ENCODE peak calls at places on chromosomes 16 and 17, in five cellular contexts. One of them, this sample, is unnamed.

GRCh38 chr16:28863929-28864886 is 565 bp downstream of the SH2B1 start:
- DNase-seq in MM.1S: no peak
- DNase-seq in kidney epithelial cell: no peak
- DNase-seq in heart left ventricle: no peak
- DNase-seq in colonic mucosa: peak; percentile 73
- DNase-seq in this sample: peak; percentile 79

GRCh38 chr17:73135774-73136173 is 29.0 kb upstream of the SSTR2 start:
- DNase-seq in MM.1S: no peak
- DNase-seq in kidney epithelial cell: no peak
- DNase-seq in heart left ventricle: no peak
- DNase-seq in colonic mucosa: no peak
- DNase-seq in this sample: no peak

GRCh38 chr17:81482673-81483072 is 29.9 kb downstream of the ACTG1 start:
- DNase-seq in MM.1S: no peak
- DNase-seq in kidney epithelial cell: no peak
- DNase-seq in heart left ventricle: no peak
- DNase-seq in colonic mucosa: no peak
- DNase-seq in this sample: no peak

GRCh38 chr17:38598536-38598935 is 7.2 kb downstream of the SRCIN1 start:
- DNase-seq in MM.1S: peak; percentile 72
- DNase-seq in kidney epithelial cell: peak; percentile 34
- DNase-seq in heart left ventricle: no peak
- DNase-seq in colonic mucosa: peak; percentile 75
- DNase-seq in this sample: peak; percentile 33

GRCh38 chr17:28684963-28685362 is 23.0 kb downstream of the SUPT6H start:
- DNase-seq in MM.1S: no peak
- DNase-seq in kidney epithelial cell: no peak
- DNase-seq in heart left ventricle: no peak
- DNase-seq in colonic mucosa: peak; percentile 52
- DNase-seq in this sample: peak; percentile 50

GRCh38 chr16:83215417-83216001 is 588.7 kb downstream of the CDH13 start:
- DNase-seq in MM.1S: peak; percentile 11
- DNase-seq in kidney epithelial cell: no peak
- DNase-seq in heart left ventricle: no peak
- DNase-seq in colonic mucosa: peak; percentile 62
- DNase-seq in this sample: peak; percentile 41

GRCh38 chr17:2144701-2145100 is 89.8 kb downstream of the HIC1 start:
- DNase-seq in MM.1S: no peak
- DNase-seq in kidney epithelial cell: no peak
- DNase-seq in heart left ventricle: no peak
- DNase-seq in colonic mucosa: no peak
- DNase-seq in this sample: no peak

GRCh38 chr16:19884611-19885455 is at the start of gene GPRC5B:
- DNase-seq in MM.1S: peak; percentile 33
- DNase-seq in kidney epithelial cell: no peak
- DNase-seq in heart left ventricle: peak; percentile 51
- DNase-seq in colonic mucosa: peak; percentile 48
- DNase-seq in this sample: no peak

GRCh38 chr17:20989991-20990855 is 52.6 kb downstream of the USP22 start:
- DNase-seq in MM.1S: no peak
- DNase-seq in kidney epithelial cell: no peak
- DNase-seq in heart left ventricle: no peak
- DNase-seq in colonic mucosa: no peak
- DNase-seq in this sample: no peak

GRCh38 chr17:56913000-56913866 is 616 bp downstream of the TRIM25 start:
- DNase-seq in MM.1S: no peak
- DNase-seq in kidney epithelial cell: no peak
- DNase-seq in heart left ventricle: peak; percentile 33
- DNase-seq in colonic mucosa: peak; percentile 40
- DNase-seq in this sample: no peak

GRCh38 chr17:27558341-27558740 is 72.6 kb upstream of the LGALS9 start:
- DNase-seq in MM.1S: no peak
- DNase-seq in kidney epithelial cell: no peak
- DNase-seq in heart left ventricle: no peak
- DNase-seq in colonic mucosa: no peak
- DNase-seq in this sample: no peak

GRCh38 chr17:27559996-27560481 is 70.9 kb upstream of the LGALS9 start:
- DNase-seq in MM.1S: no peak
- DNase-seq in kidney epithelial cell: no peak
- DNase-seq in heart left ventricle: peak; percentile 90
- DNase-seq in colonic mucosa: peak; percentile 66
- DNase-seq in this sample: peak; percentile 90

GRCh38 chr17:27558842-27559505 is 72.0 kb upstream of the LGALS9 start:
- DNase-seq in MM.1S: no peak
- DNase-seq in kidney epithelial cell: no peak
- DNase-seq in heart left ventricle: no peak
- DNase-seq in colonic mucosa: peak; percentile 58
- DNase-seq in this sample: no peak

GRCh38 chr17:27560668-27561067 is 70.3 kb upstream of the LGALS9 start:
- DNase-seq in MM.1S: no peak
- DNase-seq in kidney epithelial cell: no peak
- DNase-seq in heart left ventricle: peak; percentile 67
- DNase-seq in colonic mucosa: peak; percentile 75
- DNase-seq in this sample: no peak

GRCh38 chr17:27559506-27559931 is 71.5 kb upstream of the LGALS9 start:
- DNase-seq in MM.1S: no peak
- DNase-seq in kidney epithelial cell: no peak
- DNase-seq in heart left ventricle: peak; percentile 62
- DNase-seq in colonic mucosa: peak; percentile 39
- DNase-seq in this sample: peak; percentile 73
- TF ChIP-seq CTCF in MM.1S: no peak
- TF ChIP-seq CTCF in kidney epithelial cell: no peak
- TF ChIP-seq CTCF in heart left ventricle: peak; percentile 19
- TF ChIP-seq CTCF in colonic mucosa: no peak
- TF ChIP-seq CTCF in this sample: peak; percentile 24

GRCh38 chr17:68446626-68447041 is 10.7 kb downstream of the WIPI1 start:
- DNase-seq in MM.1S: no peak
- DNase-seq in kidney epithelial cell: no peak
- DNase-seq in heart left ventricle: no peak
- DNase-seq in colonic mucosa: no peak
- DNase-seq in this sample: no peak
- H3K4me3 ChIP-seq in MM.1S: no peak overlapping the region
- H3K4me3 ChIP-seq in kidney epithelial cell: no peak overlapping the region
- H3K4me3 ChIP-seq in heart left ventricle: no peak overlapping the region
- H3K4me3 ChIP-seq in colonic mucosa: no peak overlapping the region
- H3K4me3 ChIP-seq in this sample: no peak overlapping the region

GRCh38 chr16:47904691-47905090 is 251.1 kb downstream of the ABCC12 start:
- DNase-seq in MM.1S: no peak
- DNase-seq in kidney epithelial cell: no peak
- DNase-seq in heart left ventricle: no peak
- DNase-seq in colonic mucosa: no peak
- DNase-seq in this sample: no peak
- TF ChIP-seq CTCF in MM.1S: no peak
- TF ChIP-seq CTCF in kidney epithelial cell: no peak
- TF ChIP-seq CTCF in heart left ventricle: no peak
- TF ChIP-seq CTCF in colonic mucosa: no peak
- TF ChIP-seq CTCF in this sample: no peak

GRCh38 chr17:50689251-50689650 is 18.5 kb downstream of the ANKRD40 start:
- DNase-seq in MM.1S: no peak
- DNase-seq in kidney epithelial cell: no peak
- DNase-seq in heart left ventricle: no peak
- DNase-seq in colonic mucosa: no peak
- DNase-seq in this sample: peak; percentile 91

GRCh38 chr17:50688168-50688719 is 19.5 kb downstream of the ANKRD40 start:
- DNase-seq in MM.1S: no peak
- DNase-seq in kidney epithelial cell: no peak
- DNase-seq in heart left ventricle: no peak
- DNase-seq in colonic mucosa: no peak
- DNase-seq in this sample: no peak

GRCh38 chr17:50685691-50686493 is 21.8 kb downstream of the ANKRD40 start:
- DNase-seq in MM.1S: no peak
- DNase-seq in kidney epithelial cell: no peak
- DNase-seq in heart left ventricle: no peak
- DNase-seq in colonic mucosa: no peak
- DNase-seq in this sample: no peak

GRCh38 chr17:50686494-50687199 is 21.1 kb downstream of the ANKRD40 start:
- DNase-seq in MM.1S: no peak
- DNase-seq in kidney epithelial cell: no peak
- DNase-seq in heart left ventricle: peak; percentile 82
- DNase-seq in colonic mucosa: peak; percentile 89
- DNase-seq in this sample: peak; percentile 80

DNA sequence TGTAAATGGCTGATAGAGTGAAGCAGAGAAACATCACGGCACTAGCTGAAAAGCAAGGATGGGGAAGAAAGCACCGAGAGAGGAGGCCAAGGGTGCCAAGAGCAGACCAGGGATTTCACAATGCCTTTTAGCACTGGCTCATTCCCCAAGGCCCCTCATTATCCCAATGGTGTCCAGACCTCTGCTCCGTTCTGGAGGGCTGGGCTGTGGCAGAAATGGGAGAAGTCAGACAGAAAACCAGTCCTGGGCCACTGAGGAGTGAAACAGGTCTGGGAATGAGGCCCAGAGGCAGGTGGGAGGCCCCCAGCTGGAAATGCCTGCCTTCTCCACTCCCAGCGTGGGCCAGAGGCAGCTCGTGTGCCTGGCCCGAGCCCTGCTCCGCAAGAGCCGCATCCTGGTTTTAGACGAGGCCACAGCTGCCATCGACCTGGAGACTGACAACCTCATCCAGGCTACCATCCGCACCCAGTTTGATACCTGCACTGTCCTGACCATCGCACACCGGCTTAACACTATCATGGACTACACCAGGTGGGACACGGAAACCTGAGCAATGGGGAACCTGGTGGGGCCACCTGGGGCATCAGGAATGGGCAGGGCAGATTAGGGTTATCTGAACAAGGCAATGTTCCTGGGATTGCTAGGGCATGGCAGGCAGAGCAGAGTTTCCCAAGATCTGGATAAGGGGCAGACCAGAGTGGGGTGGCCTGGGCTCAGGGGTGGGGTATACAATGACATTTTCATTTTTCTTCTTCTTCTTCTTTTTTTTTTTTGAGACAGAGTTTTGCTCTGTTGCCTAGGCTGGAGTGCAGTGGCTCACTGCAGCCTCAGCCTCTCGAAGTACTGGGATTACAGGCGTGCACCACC is 20.3 kb downstream of the ANKRD40 start:
- DNase-seq in MM.1S: no peak
- DNase-seq in kidney epithelial cell: no peak
- DNase-seq in heart left ventricle: no peak
- DNase-seq in colonic mucosa: no peak
- DNase-seq in this sample: peak; percentile 65
- H3K4me3 ChIP-seq in MM.1S: no peak overlapping the region
- H3K4me3 ChIP-seq in kidney epithelial cell: no peak overlapping the region
- H3K4me3 ChIP-seq in heart left ventricle: no peak overlapping the region
- H3K4me3 ChIP-seq in colonic mucosa: no peak overlapping the region
- H3K4me3 ChIP-seq in this sample: no peak overlapping the region

DNA sequence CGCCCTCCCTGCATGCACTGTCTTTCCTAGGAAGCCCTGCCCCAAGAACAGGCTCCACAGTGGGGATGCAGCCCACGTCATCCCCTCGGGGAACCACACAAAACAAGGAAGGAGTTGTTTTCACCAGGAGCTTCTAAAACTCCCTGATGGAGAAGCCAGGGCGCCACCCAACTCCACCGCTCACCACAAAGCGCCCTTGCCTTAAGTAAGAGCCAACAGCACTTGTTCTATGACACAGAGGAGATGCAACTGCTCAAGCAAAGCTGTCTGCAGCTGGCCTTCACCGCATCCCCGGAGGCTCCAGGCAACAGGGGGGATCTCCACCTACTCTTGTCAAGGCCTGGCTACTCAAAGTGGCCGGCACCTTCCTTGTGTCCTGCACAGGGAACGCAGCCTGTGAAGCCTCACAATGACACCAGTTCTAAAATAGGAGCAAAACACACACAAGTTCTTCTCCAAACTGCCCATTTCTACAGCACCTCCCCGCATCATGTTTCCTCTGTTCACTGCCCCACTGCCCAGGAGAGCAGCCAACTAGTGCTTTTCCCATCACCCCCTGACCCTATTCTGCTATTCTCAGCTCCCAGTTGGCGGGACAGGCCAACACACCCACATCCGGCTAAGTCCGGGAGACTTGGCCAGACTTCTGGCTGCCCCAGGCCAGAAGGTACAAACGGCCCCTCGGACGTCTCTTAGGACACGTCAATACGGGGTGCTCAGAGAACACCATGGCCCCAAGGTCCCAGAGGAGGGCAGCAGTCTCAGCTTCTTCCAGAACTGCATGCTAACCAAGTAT is 24.2 kb downstream of the MPG start:
- DNase-seq in MM.1S: no peak
- DNase-seq in kidney epithelial cell: no peak
- DNase-seq in heart left ventricle: peak; percentile 87
- DNase-seq in colonic mucosa: no peak
- DNase-seq in this sample: peak; percentile 75
- TF ChIP-seq CTCF in MM.1S: no peak
- TF ChIP-seq CTCF in kidney epithelial cell: no peak
- TF ChIP-seq CTCF in heart left ventricle: no peak
- TF ChIP-seq CTCF in colonic mucosa: no peak
- TF ChIP-seq CTCF in this sample: no peak

DNA sequence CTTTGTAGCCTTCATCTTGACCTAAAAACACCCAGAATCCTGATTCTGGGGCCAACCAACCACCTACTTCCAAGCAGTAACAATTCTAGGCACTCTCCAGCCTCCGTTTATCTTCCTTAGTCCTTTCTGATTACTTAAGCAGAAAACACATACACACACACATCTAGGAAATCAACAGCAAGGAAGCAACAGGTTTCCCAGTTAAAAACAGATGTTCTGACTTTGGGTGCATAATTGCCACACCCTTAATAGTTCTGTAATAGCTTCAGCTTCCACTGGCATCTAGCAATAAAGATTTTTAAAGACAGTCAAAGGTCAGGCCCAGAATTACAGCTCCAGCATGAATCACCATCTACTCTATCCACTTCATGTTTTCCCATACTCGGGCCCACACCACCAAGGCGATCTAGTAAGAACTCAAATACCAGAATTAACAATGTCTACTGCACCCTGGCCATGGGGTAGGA is 2.6 kb downstream of the ARHGAP17 start:
- DNase-seq in MM.1S: no peak
- DNase-seq in kidney epithelial cell: no peak
- DNase-seq in heart left ventricle: no peak
- DNase-seq in colonic mucosa: peak; percentile 66
- DNase-seq in this sample: peak; percentile 93
- H3K4me3 ChIP-seq in MM.1S: no peak overlapping the region
- H3K4me3 ChIP-seq in kidney epithelial cell: no peak overlapping the region
- H3K4me3 ChIP-seq in heart left ventricle: peak overlapping the region; percentile 14
- H3K4me3 ChIP-seq in colonic mucosa: peak overlapping the region; percentile 80
- H3K4me3 ChIP-seq in this sample: no peak overlapping the region

This sample was measured in fibroblast of mammary gland.